ENCODE peak calls at places on chromosomes 5 and 9, in five cellular contexts. One of them, this sample, is unnamed.

GRCh38 chr5:134833340-134834032 is 12.3 kb upstream of the C5orf24 start:
- DNase-seq in upper lobe of left lung: no peak
- DNase-seq in GM23248: no peak
- DNase-seq in brain microvascular endothelial cell: peak; percentile 36
- DNase-seq in A673: no peak
- DNase-seq in this sample: no peak

GRCh38 chr9:95419444-95419843 is 97.3 kb downstream of the PTCH1 start:
- DNase-seq in upper lobe of left lung: no peak
- DNase-seq in GM23248: no peak
- DNase-seq in brain microvascular endothelial cell: no peak
- DNase-seq in A673: no peak
- DNase-seq in this sample: no peak

GRCh38 chr5:66595877-66596790 is at the start of gene MAST4:
- DNase-seq in upper lobe of left lung: peak; percentile 99
- DNase-seq in GM23248: peak; percentile 90
- DNase-seq in brain microvascular endothelial cell: peak; percentile 77
- DNase-seq in A673: peak; percentile 87
- DNase-seq in this sample: peak; percentile 90

GRCh38 chr5:89421035-89421434 is 538.1 kb upstream of the MEF2C start:
- DNase-seq in upper lobe of left lung: no peak
- DNase-seq in GM23248: peak; percentile 53
- DNase-seq in brain microvascular endothelial cell: no peak
- DNase-seq in A673: peak; percentile 56
- DNase-seq in this sample: no peak

GRCh38 chr9:116055536-116055935 is 98.1 kb upstream of the PAPPA start:
- DNase-seq in upper lobe of left lung: no peak
- DNase-seq in GM23248: peak; percentile 16
- DNase-seq in brain microvascular endothelial cell: no peak
- DNase-seq in A673: no peak
- DNase-seq in this sample: no peak

GRCh38 chr9:22129134-22129533 is 120.0 kb upstream of the CDKN2B start:
- DNase-seq in upper lobe of left lung: no peak
- DNase-seq in GM23248: peak; percentile 35
- DNase-seq in brain microvascular endothelial cell: peak; percentile 67
- DNase-seq in A673: no peak
- DNase-seq in this sample: no peak

GRCh38 chr5:83474986-83475385 is 3.4 kb downstream of the VCAN start:
- DNase-seq in upper lobe of left lung: no peak
- DNase-seq in GM23248: no peak
- DNase-seq in brain microvascular endothelial cell: no peak
- DNase-seq in A673: peak; percentile 7
- DNase-seq in this sample: peak; percentile 48

GRCh38 chr9:20043035-20043434 is 254.2 kb upstream of the SLC24A2 start:
- DNase-seq in upper lobe of left lung: no peak
- DNase-seq in GM23248: no peak
- DNase-seq in brain microvascular endothelial cell: no peak
- DNase-seq in A673: no peak
- DNase-seq in this sample: no peak

GRCh38 chr9:136244116-136244775 is 1.4 kb downstream of the QSOX2 start:
- DNase-seq in upper lobe of left lung: no peak
- DNase-seq in GM23248: no peak
- DNase-seq in brain microvascular endothelial cell: no peak
- DNase-seq in A673: no peak
- DNase-seq in this sample: no peak

GRCh38 chr5:151772868-151773561 is 1.3 kb downstream of the G3BP1 start:
- DNase-seq in upper lobe of left lung: no peak
- DNase-seq in GM23248: peak; percentile 77
- DNase-seq in brain microvascular endothelial cell: no peak
- DNase-seq in A673: no peak
- DNase-seq in this sample: peak; percentile 57

GRCh38 chr9:129242191-129242953 is 64.3 kb upstream of the IER5L start:
- DNase-seq in upper lobe of left lung: no peak
- DNase-seq in GM23248: no peak
- DNase-seq in brain microvascular endothelial cell: no peak
- DNase-seq in A673: no peak
- DNase-seq in this sample: peak; percentile 38

GRCh38 chr5:31362931-31363568 is 168.8 kb downstream of the DROSHA start:
- DNase-seq in upper lobe of left lung: no peak
- DNase-seq in GM23248: peak; percentile 82
- DNase-seq in brain microvascular endothelial cell: peak; percentile 56
- DNase-seq in A673: no peak
- DNase-seq in this sample: no peak

GRCh38 chr5:91182763-91183162 is 200.4 kb downstream of the ARRDC3 start:
- DNase-seq in upper lobe of left lung: no peak
- DNase-seq in GM23248: peak; percentile 75
- DNase-seq in brain microvascular endothelial cell: no peak
- DNase-seq in A673: peak; percentile 42
- DNase-seq in this sample: peak; percentile 46

GRCh38 chr9:134153450-134153849 is 10.9 kb downstream of the RNU6ATAC start:
- DNase-seq in upper lobe of left lung: peak; percentile 81
- DNase-seq in GM23248: no peak
- DNase-seq in brain microvascular endothelial cell: no peak
- DNase-seq in A673: no peak
- DNase-seq in this sample: peak; percentile 68

GRCh38 chr5:164051745-164052144 is 546.3 kb downstream of the MAT2B start:
- DNase-seq in upper lobe of left lung: no peak
- DNase-seq in GM23248: no peak
- DNase-seq in brain microvascular endothelial cell: no peak
- DNase-seq in A673: no peak
- DNase-seq in this sample: no peak

GRCh38 chr5:39178171-39178570 is 41.2 kb downstream of the FYB1 start:
- DNase-seq in upper lobe of left lung: no peak
- DNase-seq in GM23248: peak; percentile 68
- DNase-seq in brain microvascular endothelial cell: peak; percentile 33
- DNase-seq in A673: peak; percentile 4
- DNase-seq in this sample: no peak

GRCh38 chr5:151072234-151073025 is 8.4 kb downstream of the TNIP1 start:
- DNase-seq in upper lobe of left lung: no peak
- DNase-seq in GM23248: peak; percentile 79
- DNase-seq in brain microvascular endothelial cell: peak; percentile 71
- DNase-seq in A673: no peak
- DNase-seq in this sample: no peak

GRCh38 chr9:6575324-6575758 is 70.2 kb downstream of the GLDC start:
- DNase-seq in upper lobe of left lung: no peak
- DNase-seq in GM23248: no peak
- DNase-seq in brain microvascular endothelial cell: no peak
- DNase-seq in A673: no peak
- DNase-seq in this sample: no peak

GRCh38 chr9:133370680-133371079 is 5.2 kb downstream of the SURF4 start:
- DNase-seq in upper lobe of left lung: no peak
- DNase-seq in GM23248: no peak
- DNase-seq in brain microvascular endothelial cell: no peak
- DNase-seq in A673: no peak
- DNase-seq in this sample: no peak

GRCh38 chr5:169161022-169161680 is 139.8 kb downstream of the SLIT3 start:
- DNase-seq in upper lobe of left lung: no peak
- DNase-seq in GM23248: peak; percentile 96
- DNase-seq in brain microvascular endothelial cell: peak; percentile 64
- DNase-seq in A673: no peak
- DNase-seq in this sample: peak; percentile 89

GRCh38 chr5:102755691-102756371 is 726 bp downstream of the PAM start:
- DNase-seq in upper lobe of left lung: peak; percentile 17
- DNase-seq in GM23248: peak; percentile 93
- DNase-seq in brain microvascular endothelial cell: peak; percentile 57
- DNase-seq in A673: peak; percentile 88
- DNase-seq in this sample: peak; percentile 88

GRCh38 chr9:111038336-111039202 is at the start of gene LPAR1:
- DNase-seq in upper lobe of left lung: peak; percentile 91
- DNase-seq in GM23248: peak; percentile 80
- DNase-seq in brain microvascular endothelial cell: peak; percentile 39
- DNase-seq in A673: peak; percentile 52
- DNase-seq in this sample: peak; percentile 84

DNA sequence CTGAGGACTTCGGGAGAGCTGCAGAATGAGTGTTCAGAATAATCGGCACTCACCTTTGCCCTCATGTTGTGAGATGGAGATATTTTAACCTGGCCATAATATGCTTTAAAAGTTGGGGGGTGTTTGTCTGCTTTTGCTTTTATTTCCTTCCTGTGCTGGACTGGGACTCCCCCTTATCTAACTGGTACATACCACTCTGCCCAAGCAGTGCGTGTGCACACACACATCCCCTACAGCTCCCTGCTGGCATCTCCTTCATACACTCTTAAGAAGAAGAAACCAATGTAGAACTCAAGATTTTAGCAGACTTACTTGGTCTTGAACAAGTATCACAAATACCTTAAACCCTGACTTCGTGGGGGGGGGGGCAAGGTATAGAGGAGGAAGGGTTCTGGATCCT is 146.2 kb upstream of the DMRT1 start:
- DNase-seq in upper lobe of left lung: no peak
- DNase-seq in GM23248: no peak
- DNase-seq in brain microvascular endothelial cell: no peak
- DNase-seq in A673: no peak
- DNase-seq in this sample: no peak
- H3K4me3 ChIP-seq in upper lobe of left lung: no peak overlapping the region
- H3K4me3 ChIP-seq in GM23248: peak overlapping the region; percentile 35
- H3K4me3 ChIP-seq in brain microvascular endothelial cell: no peak overlapping the region
- H3K4me3 ChIP-seq in A673: no peak overlapping the region
- H3K4me3 ChIP-seq in this sample: no peak overlapping the region

GRCh38 chr5:93581738-93582414 is 857 bp upstream of the NR2F1-AS1 start:
- DNase-seq in upper lobe of left lung: no peak
- DNase-seq in GM23248: peak; percentile 70
- DNase-seq in brain microvascular endothelial cell: peak; percentile 77
- DNase-seq in A673: peak; percentile 58
- DNase-seq in this sample: no peak
- H3K27ac ChIP-seq in upper lobe of left lung: peak overlapping the region; percentile 82
- H3K27ac ChIP-seq in GM23248: peak overlapping the region; percentile 59
- H3K27ac ChIP-seq in brain microvascular endothelial cell: peak overlapping the region; percentile 87
- H3K27ac ChIP-seq in A673: peak overlapping the region; percentile 26
- H3K27ac ChIP-seq in this sample: no peak overlapping the region

GRCh38 chr9:131649646-131650045 is 90.2 kb downstream of the RAPGEF1 start:
- DNase-seq in upper lobe of left lung: no peak
- DNase-seq in GM23248: no peak
- DNase-seq in brain microvascular endothelial cell: no peak
- DNase-seq in A673: no peak
- DNase-seq in this sample: no peak
- H3K4me3 ChIP-seq in upper lobe of left lung: no peak overlapping the region
- H3K4me3 ChIP-seq in GM23248: peak overlapping the region; percentile 18
- H3K4me3 ChIP-seq in brain microvascular endothelial cell: no peak overlapping the region
- H3K4me3 ChIP-seq in A673: no peak overlapping the region
- H3K4me3 ChIP-seq in this sample: no peak overlapping the region

GRCh38 chr9:76018244-76018643 is 127.8 kb downstream of the PCSK5 start:
- DNase-seq in upper lobe of left lung: peak; percentile 16
- DNase-seq in GM23248: no peak
- DNase-seq in brain microvascular endothelial cell: no peak
- DNase-seq in A673: no peak
- DNase-seq in this sample: no peak
- H3K27ac ChIP-seq in upper lobe of left lung: no peak overlapping the region
- H3K27ac ChIP-seq in GM23248: no peak overlapping the region
- H3K27ac ChIP-seq in brain microvascular endothelial cell: no peak overlapping the region
- H3K27ac ChIP-seq in A673: no peak overlapping the region
- H3K27ac ChIP-seq in this sample: no peak overlapping the region

DNA sequence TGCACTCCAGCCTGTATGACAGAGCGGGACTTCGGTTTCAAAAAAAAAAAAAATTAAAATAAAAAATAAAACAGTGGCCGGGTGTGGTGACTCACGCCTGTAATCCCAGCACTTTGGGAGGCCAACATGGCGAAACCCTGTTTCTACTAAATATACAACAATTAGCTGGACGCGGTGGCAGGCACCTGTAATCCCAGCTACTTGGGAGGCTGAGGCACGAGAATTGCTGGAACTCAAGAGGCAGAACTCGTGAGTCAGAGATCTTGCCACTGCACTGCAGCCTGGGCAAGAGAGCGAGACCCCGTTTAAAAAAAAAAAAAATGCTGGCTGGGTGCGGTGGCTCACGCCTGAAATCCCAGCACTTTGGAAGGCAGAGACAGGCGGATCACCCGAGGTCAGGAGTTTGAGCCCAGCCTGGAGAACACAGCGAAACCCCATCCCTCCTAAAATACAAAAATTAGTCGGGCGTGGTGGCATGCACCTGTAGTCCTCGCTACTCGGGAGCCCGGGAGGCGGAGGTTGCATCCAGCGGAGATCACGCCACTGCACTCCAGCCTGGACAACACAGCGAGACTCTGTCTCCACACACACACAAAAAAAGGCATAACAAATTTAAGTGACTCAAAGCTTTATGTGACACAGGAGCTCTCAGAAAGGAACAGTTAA is 1.5 kb upstream of the NPM1 start:
- DNase-seq in upper lobe of left lung: no peak
- DNase-seq in GM23248: no peak
- DNase-seq in brain microvascular endothelial cell: no peak
- DNase-seq in A673: no peak
- DNase-seq in this sample: no peak
- H3K4me3 ChIP-seq in upper lobe of left lung: no peak overlapping the region
- H3K4me3 ChIP-seq in GM23248: no peak overlapping the region
- H3K4me3 ChIP-seq in brain microvascular endothelial cell: no peak overlapping the region
- H3K4me3 ChIP-seq in A673: peak overlapping the region; percentile 80
- H3K4me3 ChIP-seq in this sample: no peak overlapping the region

GRCh38 chr5:139146809-139147742 is 51.1 kb downstream of the SIL1 start:
- DNase-seq in upper lobe of left lung: no peak
- DNase-seq in GM23248: no peak
- DNase-seq in brain microvascular endothelial cell: no peak
- DNase-seq in A673: peak; percentile 32
- DNase-seq in this sample: no peak

GRCh38 chr5:139147743-139148079 is 50.5 kb downstream of the SIL1 start:
- DNase-seq in upper lobe of left lung: peak; percentile 27
- DNase-seq in GM23248: peak; percentile 77
- DNase-seq in brain microvascular endothelial cell: no peak
- DNase-seq in A673: peak; percentile 72
- DNase-seq in this sample: peak; percentile 88

GRCh38 chr5:139148986-139149385 is 49.2 kb downstream of the SIL1 start:
- DNase-seq in upper lobe of left lung: no peak
- DNase-seq in GM23248: no peak
- DNase-seq in brain microvascular endothelial cell: no peak
- DNase-seq in A673: no peak
- DNase-seq in this sample: no peak

GRCh38 chr5:139149477-139150199 is 48.5 kb downstream of the SIL1 start:
- DNase-seq in upper lobe of left lung: no peak
- DNase-seq in GM23248: peak; percentile 52
- DNase-seq in brain microvascular endothelial cell: peak; percentile 72
- DNase-seq in A673: no peak
- DNase-seq in this sample: no peak

GRCh38 chr5:139148306-139148705 is 49.9 kb downstream of the SIL1 start:
- DNase-seq in upper lobe of left lung: no peak
- DNase-seq in GM23248: no peak
- DNase-seq in brain microvascular endothelial cell: no peak
- DNase-seq in A673: no peak
- DNase-seq in this sample: no peak
- H3K27ac ChIP-seq in upper lobe of left lung: peak overlapping the region; percentile 2
- H3K27ac ChIP-seq in GM23248: no peak overlapping the region
- H3K27ac ChIP-seq in brain microvascular endothelial cell: no peak overlapping the region
- H3K27ac ChIP-seq in A673: no peak overlapping the region
- H3K27ac ChIP-seq in this sample: peak overlapping the region; percentile 30

GRCh38 chr9:92804727-92805126 is 40.1 kb upstream of the BICD2 start:
- DNase-seq in upper lobe of left lung: no peak
- DNase-seq in GM23248: no peak
- DNase-seq in brain microvascular endothelial cell: no peak
- DNase-seq in A673: no peak
- DNase-seq in this sample: no peak

GRCh38 chr9:92807757-92808725 is 43.4 kb upstream of the BICD2 start:
- DNase-seq in upper lobe of left lung: peak; percentile 86
- DNase-seq in GM23248: peak; percentile 16
- DNase-seq in brain microvascular endothelial cell: no peak
- DNase-seq in A673: no peak
- DNase-seq in this sample: no peak

GRCh38 chr9:92808726-92809451 is 44.3 kb upstream of the BICD2 start:
- DNase-seq in upper lobe of left lung: peak; percentile 93
- DNase-seq in GM23248: peak; percentile 90
- DNase-seq in brain microvascular endothelial cell: peak; percentile 53
- DNase-seq in A673: peak; percentile 75
- DNase-seq in this sample: peak; percentile 93

GRCh38 chr9:92807031-92807756 is 42.6 kb upstream of the BICD2 start:
- DNase-seq in upper lobe of left lung: peak; percentile 74
- DNase-seq in GM23248: no peak
- DNase-seq in brain microvascular endothelial cell: no peak
- DNase-seq in A673: no peak
- DNase-seq in this sample: no peak
- H3K4me3 ChIP-seq in upper lobe of left lung: no peak overlapping the region
- H3K4me3 ChIP-seq in GM23248: no peak overlapping the region
- H3K4me3 ChIP-seq in brain microvascular endothelial cell: no peak overlapping the region
- H3K4me3 ChIP-seq in A673: no peak overlapping the region
- H3K4me3 ChIP-seq in this sample: no peak overlapping the region

This sample was measured in aorta.